ENCODE peak calls at places on chromosomes 3 and 15, in nine cellular contexts. K is NCI-H82; W is amniotic epithelial cell; I is C1 segment of cervical spinal cord; T is activated T-cell treated with anti-CD3 and anti-CD28 coated beads, Interleukin-2, amount 50 U/mL, for 72 hours; L is A549; G is fibroblast of pulmonary artery; P is H4; V is Panc1. Y is an unnamed sample.

GRCh38 chr15:65952425-65953053 is 83.2 kb downstream of the RAB11A start:
- DNase-seq in K (no peak), W (peak), I (no peak), T (no peak), L (peak), G (peak), P (peak), V (no peak), Y (no peak)

GRCh38 chr15:56969265-56969895 is 50.9 kb downstream of the TCF12 start:
- DNase-seq in K (no peak), W (no peak), I (no peak), T (no peak), L (no peak), G (no peak), P (no peak), V (no peak), Y (no peak)

GRCh38 chr3:48756640-48757039 is 39.6 kb upstream of the IP6K2 start:
- DNase-seq in K (no peak), W (no peak), I (no peak), T (peak), L (no peak), G (no peak), P (no peak), V (no peak), Y (no peak)

GRCh38 chr15:99134317-99134821 is 29.5 kb downstream of the SYNM start:
- DNase-seq in K (no peak), W (no peak), I (no peak), T (no peak), L (no peak), G (no peak), P (no peak), V (no peak), Y (no peak)

GRCh38 chr3:126524429-126524988 is 554 bp downstream of the CHST13 start:
- DNase-seq in K (peak), W (no peak), I (no peak), T (no peak), L (peak), G (no peak), P (no peak), V (no peak), Y (no peak)

GRCh38 chr3:77038928-77039605 is 832 bp upstream of the ROBO2 start:
- DNase-seq in K (peak), W (peak), I (no peak), T (no peak), L (no peak), G (peak), P (peak), V (no peak), Y (no peak)

GRCh38 chr15:75594276-75594675 is 15.2 kb upstream of the PTPN9 start:
- DNase-seq in K (no peak), W (peak), I (no peak), T (no peak), L (no peak), G (no peak), P (no peak), V (no peak), Y (no peak)

GRCh38 chr3:58560771-58561311 is 16.4 kb downstream of the FAM107A start:
- DNase-seq in K (peak), W (peak), I (no peak), T (no peak), L (peak), G (peak), P (peak), V (no peak), Y (no peak)

GRCh38 chr3:38782148-38782547 is 33.9 kb downstream of the SCN10A start:
- DNase-seq in K (peak), W (no peak), I (no peak), T (no peak), L (no peak), G (no peak), P (no peak), V (no peak), Y (no peak)

GRCh38 chr3:15228147-15228546 is 22.1 kb downstream of the CAPN7 start:
- DNase-seq in K (no peak), W (no peak), I (no peak), T (no peak), L (no peak), G (no peak), P (no peak), V (no peak), Y (no peak)

GRCh38 chr3:155153242-155154186 is 73.4 kb downstream of the MME start:
- DNase-seq in K (no peak), W (no peak), I (no peak), T (no peak), L (no peak), G (no peak), P (no peak), V (no peak), Y (no peak)

GRCh38 chr3:156483426-156483825 is 71.5 kb downstream of the SSR3 start:
- DNase-seq in K (peak), W (peak), I (no peak), T (peak), L (no peak), G (peak), P (peak), V (peak), Y (no peak)

GRCh38 chr15:76185716-76186115 is 125.6 kb downstream of the ETFA start:
- DNase-seq in K (peak), W (peak), I (no peak), T (peak), L (peak), G (peak), P (peak), V (peak), Y (no peak)

GRCh38 chr3:133401374-133402135 is 1.7 kb downstream of the BFSP2 start:
- DNase-seq in K (no peak), W (peak), I (no peak), T (no peak), L (no peak), G (peak), P (no peak), V (no peak), Y (no peak)

GRCh38 chr15:51368751-51369450 is 27.4 kb downstream of the GLDN start:
- DNase-seq in K (peak), W (peak), I (no peak), T (no peak), L (no peak), G (peak), P (peak), V (peak), Y (no peak)

GRCh38 chr3:126503701-126504100 is 13.9 kb downstream of the UROC1 start:
- DNase-seq in K (no peak), W (no peak), I (no peak), T (no peak), L (no peak), G (no peak), P (no peak), V (no peak), Y (no peak)

GRCh38 chr3:152638707-152639450 is 196.1 kb upstream of the P2RY1 start:
- DNase-seq in K (peak), W (peak), I (no peak), T (no peak), L (no peak), G (peak), P (no peak), V (no peak), Y (peak)

GRCh38 chr3:25354071-25354470 is 74.0 kb upstream of the RARB start:
- DNase-seq in K (no peak), W (no peak), I (no peak), T (no peak), L (no peak), G (peak), P (no peak), V (no peak), Y (no peak)

GRCh38 chr3:150202696-150203095 is 205.4 kb upstream of the TSC22D2 start:
- DNase-seq in K (no peak), W (no peak), I (no peak), T (no peak), L (no peak), G (no peak), P (no peak), V (no peak), Y (no peak)

GRCh38 chr3:80696280-80696679 is 928.5 kb upstream of the ROBO1 start:
- DNase-seq in K (peak), W (no peak), I (no peak), T (no peak), L (no peak), G (no peak), P (no peak), V (no peak), Y (no peak)

GRCh38 chr15:82568986-82569385 is 28.7 kb upstream of the RPS17 start:
- DNase-seq in K (no peak), W (no peak), I (no peak), T (no peak), L (no peak), G (no peak), P (no peak), V (no peak), Y (no peak)

GRCh38 chr3:123002100-123002748 is 25.3 kb downstream of the SEMA5B start:
- DNase-seq in K (no peak), W (no peak), I (no peak), T (no peak), L (no peak), G (no peak), P (no peak), V (no peak), Y (no peak)

GRCh38 chr3:189316296-189317019 is 144.7 kb downstream of the TPRG1 start:
- DNase-seq in K (no peak), W (no peak), I (no peak), T (no peak), L (no peak), G (no peak), P (peak), V (no peak), Y (no peak)

GRCh38 chr3:41024031-41024836 is 175.1 kb upstream of the CTNNB1 start:
- DNase-seq in K (no peak), W (no peak), I (no peak), T (no peak), L (no peak), G (no peak), P (no peak), V (no peak), Y (no peak)

GRCh38 chr15:100929641-100930042 is 10.5 kb downstream of the LRRK1 start:
- DNase-seq in K (peak), W (no peak), I (no peak), T (no peak), L (no peak), G (no peak), P (no peak), V (no peak), Y (no peak)

GRCh38 chr3:171850324-171850697 is 7.2 kb downstream of the TMEM212 start:
- DNase-seq in K (no peak), W (peak), I (no peak), T (no peak), L (no peak), G (no peak), P (no peak), V (no peak), Y (no peak)

GRCh38 chr15:81253846-81254245 is 57.2 kb downstream of the IL16 start:
- DNase-seq in K (no peak), W (no peak), I (no peak), T (no peak), L (no peak), G (no peak), P (no peak), V (no peak), Y (no peak)

GRCh38 chr3:65871305-65872141 is 167.2 kb downstream of the MAGI1 start:
- DNase-seq in K (peak), W (no peak), I (no peak), T (no peak), L (no peak), G (peak), P (no peak), V (no peak), Y (no peak)

GRCh38 chr3:8301977-8302589 is 199.5 kb upstream of the LMCD1 start:
- DNase-seq in K (peak), W (peak), I (no peak), T (peak), L (peak), G (peak), P (peak), V (peak), Y (peak)

GRCh38 chr3:52777127-52777958 is at the start of gene ITIH1:
- DNase-seq in K (no peak), W (no peak), I (no peak), T (no peak), L (no peak), G (no peak), P (no peak), V (no peak), Y (no peak)

GRCh38 chr3:54237109-54237508 is 114.8 kb downstream of the CACNA2D3 start:
- DNase-seq in K (no peak), W (no peak), I (no peak), T (no peak), L (no peak), G (no peak), P (no peak), V (no peak), Y (no peak)

GRCh38 chr3:184174646-184175492 is at the start of gene AP2M1:
- DNase-seq in K (peak), W (peak), I (peak), T (peak), L (peak), G (peak), P (peak), V (peak), Y (peak)

GRCh38 chr3:130260821-130261402 is 84.6 kb upstream of the COL6A5 start:
- DNase-seq in K (no peak), W (peak), I (no peak), T (no peak), L (no peak), G (no peak), P (no peak), V (no peak), Y (no peak)

GRCh38 chr3:55376753-55377347 is 110.3 kb downstream of the WNT5A start:
- DNase-seq in K (no peak), W (no peak), I (no peak), T (no peak), L (no peak), G (no peak), P (no peak), V (no peak), Y (no peak)

GRCh38 chr15:64478863-64479262 is 18.5 kb downstream of the ZNF609 start:
- DNase-seq in K (no peak), W (peak), I (no peak), T (no peak), L (no peak), G (peak), P (no peak), V (no peak), Y (no peak)

GRCh38 chr3:193851941-193852674 is 259.1 kb downstream of the OPA1 start:
- DNase-seq in K (no peak), W (no peak), I (no peak), T (no peak), L (no peak), G (peak), P (peak), V (no peak), Y (no peak)

GRCh38 chr15:66151809-66152208 is 101.7 kb downstream of the MEGF11 start:
- DNase-seq in K (peak), W (no peak), I (no peak), T (no peak), L (no peak), G (no peak), P (no peak), V (no peak), Y (no peak)

Y was measured in frontal cortex.